ENCODE peak calls at places on chromosome 6, in six cellular contexts. Y is SK-N-SH; I is CD4-positive, alpha-beta T cell; M is H1; H is Peyer's patch; T is foreskin keratinocyte. Q is an unnamed sample.

GRCh38 chr6:2630362-2630761 is 120.4 kb downstream of the MYLK4 start:
- DNase-seq in T (peak; percentile 92), I (no peak), Y (no peak), H (no peak), M (no peak), Q (no peak)

GRCh38 chr6:109336221-109336955 is 45.9 kb downstream of the CD164 start:
- DNase-seq in T (peak; percentile 83), I (no peak), H (peak; percentile 70), M (no peak), Y (no peak), Q (no peak)

GRCh38 chr6:127120787-127121636 is 2.5 kb downstream of the RSPO3 start:
- DNase-seq in I (peak; percentile 44), M (no peak), T (peak; percentile 54), H (peak; percentile 71), Y (peak; percentile 73), Q (peak; percentile 34)

GRCh38 chr6:42100029-42100901 is 42.2 kb downstream of the C6orf132 start:
- DNase-seq in M (no peak), H (peak; percentile 67), Y (no peak), T (peak; percentile 56), I (no peak), Q (no peak)

GRCh38 chr6:56663344-56663743 is 20.7 kb upstream of the DST start:
- DNase-seq in I (no peak), H (no peak), M (no peak), Y (no peak), T (peak; percentile 98), Q (no peak)

GRCh38 chr6:33827546-33828451 is 24.0 kb upstream of the MLN start:
- DNase-seq in H (no peak), Y (peak; percentile 46), M (no peak), T (no peak), I (no peak), Q (no peak)

GRCh38 chr6:152146385-152146784 is 338.9 kb downstream of the ESR1 start:
- DNase-seq in H (no peak), T (peak; percentile 54), M (no peak), Y (no peak), I (no peak), Q (no peak)

GRCh38 chr6:147503587-147503986 is 4.9 kb upstream of the SAMD5 start:
- DNase-seq in Y (no peak), M (peak; percentile 53), T (no peak), H (no peak), I (no peak), Q (no peak)

GRCh38 chr6:13927203-13927602 is 2.5 kb downstream of the RNF182 start:
- DNase-seq in H (no peak), I (no peak), T (no peak), M (no peak), Y (no peak), Q (no peak)

GRCh38 chr6:34062815-34063214 is 83.1 kb downstream of the GRM4 start:
- DNase-seq in Y (no peak), M (no peak), H (no peak), T (no peak), I (no peak), Q (no peak)

GRCh38 chr6:30325150-30325872 is 1.4 kb upstream of the TRIM39 start:
- DNase-seq in I (peak; percentile 70), T (no peak), Y (peak; percentile 79), M (peak; percentile 66), H (no peak), Q (no peak)

GRCh38 chr6:41371992-41372525 is 36.7 kb downstream of the NCR2 start:
- DNase-seq in M (no peak), Y (peak; percentile 43), T (peak; percentile 33), I (peak; percentile 11), H (no peak), Q (no peak)

GRCh38 chr6:9657994-9658393 is 756.9 kb downstream of the TFAP2A start:
- DNase-seq in M (no peak), I (no peak), T (peak; percentile 89), H (no peak), Y (no peak), Q (no peak)

GRCh38 chr6:151387581-151387980 is 3.8 kb downstream of the ZBTB2 start:
- DNase-seq in H (no peak), Y (no peak), M (no peak), I (no peak), T (peak; percentile 30), Q (no peak)

GRCh38 chr6:104527761-104528415 is 331.8 kb downstream of the HACE1 start:
- DNase-seq in Y (no peak), M (peak; percentile 15), H (no peak), T (no peak), I (no peak), Q (no peak)

GRCh38 chr6:41442800-41443501 is 103.2 kb upstream of the FOXP4 start:
- DNase-seq in T (no peak), Y (peak; percentile 69), I (no peak), H (peak; percentile 58), M (peak; percentile 71), Q (peak; percentile 50)

GRCh38 chr6:100846276-100846675 is 34.9 kb downstream of the ASCC3 start:
- DNase-seq in M (no peak), H (no peak), T (no peak), Y (no peak), I (no peak), Q (no peak)

GRCh38 chr6:38871745-38872568 is 156.8 kb downstream of the DNAH8 start:
- DNase-seq in T (peak; percentile 45), H (peak; percentile 47), Y (peak; percentile 56), I (peak; percentile 36), M (peak; percentile 39), Q (peak; percentile 72)

GRCh38 chr6:134464690-134465411 is 146.9 kb upstream of the SGK1 start:
- DNase-seq in T (peak; percentile 98), Y (no peak), H (no peak), I (no peak), M (no peak), Q (no peak)

GRCh38 chr6:125747589-125748533 is 1.6 kb upstream of the HEY2 start:
- DNase-seq in M (no peak), H (peak; percentile 69), Y (peak; percentile 52), I (no peak), T (no peak), Q (peak; percentile 38)

GRCh38 chr6:125750692-125751333 is 1.4 kb downstream of the HEY2 start:
- DNase-seq in M (no peak), I (no peak), T (no peak), H (no peak), Y (no peak), Q (no peak)

GRCh38 chr6:125749864-125750691 is 646 bp downstream of the HEY2 start:
- DNase-seq in M (no peak), H (no peak), T (no peak), I (no peak), Y (no peak), Q (no peak)

GRCh38 chr6:125748534-125749111 is 809 bp upstream of the HEY2 start:
- DNase-seq in T (peak; percentile 36), H (no peak), M (no peak), I (no peak), Y (peak; percentile 36), Q (peak; percentile 31)

DNA sequence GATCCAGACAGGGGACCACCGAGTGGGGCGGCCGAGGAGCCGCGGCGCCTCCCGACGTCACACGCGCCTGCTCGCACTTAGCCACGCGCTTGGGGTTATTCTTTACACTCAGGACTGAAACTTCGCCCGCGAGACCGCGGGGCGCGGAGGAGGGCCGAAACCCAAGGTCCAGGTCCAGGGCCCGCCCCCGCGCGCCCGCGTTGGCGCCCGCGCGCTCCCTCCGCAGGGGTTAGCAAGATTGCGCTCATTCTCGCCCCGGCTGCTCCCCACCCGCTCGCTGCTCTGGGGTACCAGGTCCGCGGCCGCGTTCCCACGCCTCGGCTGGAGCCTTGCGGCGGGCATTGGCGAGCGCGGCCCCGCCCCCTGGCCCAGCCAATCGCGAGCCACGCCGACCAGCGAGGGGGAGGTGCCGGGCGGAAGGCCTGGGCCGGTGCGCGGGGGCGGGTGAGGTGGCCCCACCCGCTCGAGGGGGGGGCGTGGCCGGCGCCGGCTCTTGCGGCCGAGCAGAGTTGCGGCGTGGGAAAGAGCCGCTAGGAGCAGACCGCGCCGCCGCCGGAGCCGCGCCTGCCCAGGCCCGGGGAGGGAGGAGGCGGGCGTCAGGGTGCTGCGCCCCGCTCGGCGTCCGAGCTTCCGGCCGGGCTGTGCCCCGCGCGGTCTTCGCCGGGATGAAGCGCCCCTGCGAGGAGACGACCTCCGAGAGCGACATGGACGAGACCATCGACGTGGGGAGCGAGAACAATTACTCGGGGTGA is at the start of gene HEY2:
- DNase-seq in M (no peak), I (peak; percentile 75), Y (peak; percentile 99), H (peak; percentile 94), T (peak; percentile 47), Q (peak; percentile 86)
- H3K27me3 ChIP-seq in M (peaks cover 25% of the 10 kb centered on the region), I (peaks cover 58% of the 10 kb centered on the region), Y (peaks cover 67% of the 10 kb centered on the region), H (no peaks in the 10 kb centered on the region), T (peaks cover 96% of the 10 kb centered on the region), Q (no peaks in the 10 kb centered on the region)

GRCh38 chr6:36335465-36336209 is 1.1 kb downstream of the BNIP5 start:
- DNase-seq in Y (no peak), M (no peak), H (peak; percentile 56), T (no peak), I (no peak), Q (no peak)

GRCh38 chr6:36334343-36334742 is 2.3 kb downstream of the BNIP5 start:
- DNase-seq in H (no peak), I (no peak), M (no peak), Y (no peak), T (no peak), Q (peak; percentile 14)

GRCh38 chr6:36334832-36335459 is 1.7 kb downstream of the BNIP5 start:
- DNase-seq in I (no peak), T (no peak), H (peak; percentile 67), M (no peak), Y (no peak), Q (no peak)

GRCh38 chr6:36336210-36336588 is 489 bp downstream of the BNIP5 start:
- DNase-seq in T (no peak), I (no peak), H (no peak), Y (no peak), M (no peak), Q (no peak)

DNA sequence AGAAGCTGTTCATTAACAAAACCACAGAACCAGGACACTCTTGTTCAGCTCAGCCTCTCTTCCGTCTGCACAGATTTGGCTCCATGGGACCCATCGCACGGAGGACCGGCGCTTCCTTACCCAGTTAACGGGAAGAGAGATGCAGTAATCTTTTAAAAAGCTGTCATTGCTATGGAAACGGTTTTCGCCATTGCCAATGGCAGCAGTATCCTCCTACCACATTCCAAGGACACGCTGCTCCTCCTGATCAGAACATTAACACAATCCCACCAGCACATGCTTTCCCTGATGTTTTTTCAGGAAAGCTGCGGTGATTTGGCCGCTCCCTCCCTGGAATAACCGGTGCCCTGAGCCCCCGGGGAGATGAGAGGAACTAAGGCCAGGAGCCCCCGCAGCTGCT is 2.8 kb downstream of the BNIP5 start:
- DNase-seq in T (no peak), Y (no peak), H (no peak), I (no peak), M (no peak), Q (no peak)
- H3K27me3 ChIP-seq in T (peaks cover 63% of the 10 kb centered on the region), Y (peaks cover 34% of the 10 kb centered on the region), H (no peaks in the 10 kb centered on the region), I (peaks cover 13% of the 10 kb centered on the region), M (no peaks in the 10 kb centered on the region), Q (no peaks in the 10 kb centered on the region)

DNA sequence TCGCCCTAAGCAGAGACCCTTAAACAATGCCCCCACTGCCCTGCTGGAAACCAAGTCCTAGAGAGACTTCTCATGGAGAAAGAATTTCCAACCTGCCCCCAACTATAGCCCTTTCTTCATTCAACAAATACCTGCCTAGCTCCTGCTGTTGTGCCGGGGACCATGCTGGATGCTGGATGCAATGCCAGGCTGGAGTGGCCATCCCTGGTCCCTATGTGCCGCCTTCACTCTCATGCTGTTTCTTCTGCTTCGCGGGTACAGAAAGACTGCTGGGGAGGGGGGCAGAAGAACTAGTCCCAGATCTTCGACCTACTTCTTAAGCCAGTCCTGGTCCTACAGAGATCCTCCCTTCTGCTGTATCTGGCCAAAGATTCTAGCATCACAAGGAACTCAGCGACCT is 3.4 kb downstream of the MDGA1 start:
- DNase-seq in T (no peak), I (no peak), Y (no peak), H (no peak), M (no peak), Q (no peak)
- H3K27me3 ChIP-seq in T (peaks cover 65% of the 10 kb centered on the region), I (peaks cover 30% of the 10 kb centered on the region), Y (no peaks in the 10 kb centered on the region), H (no peaks in the 10 kb centered on the region), M (peaks cover 68% of the 10 kb centered on the region), Q (peaks cover 22% of the 10 kb centered on the region)

GRCh38 chr6:149961728-149962425 is 1.9 kb upstream of the ULBP1 start:
- DNase-seq in I (peak; percentile 20), Y (peak; percentile 50), T (no peak), M (no peak), H (no peak), Q (no peak)
- H3K27me3 ChIP-seq in I (peaks cover 67% of the 10 kb centered on the region), Y (peaks cover 61% of the 10 kb centered on the region), T (peaks cover 52% of the 10 kb centered on the region), M (peaks cover 76% of the 10 kb centered on the region), H (no peaks in the 10 kb centered on the region), Q (peaks cover 5% of the 10 kb centered on the region)